ENCODE peak calls at places on chromosomes 7 and 10, in nine cellular contexts. T is effector memory CD4-positive, alpha-beta T cell; V is CD4-positive, CD25-positive, alpha-beta regulatory T cell; R is CD8-positive, alpha-beta T cell; I is right cardiac atrium; O is Peyer's patch; B is body of pancreas; E is thoracic aorta; S is esophagus squamous epithelium. G is an unnamed sample.

GRCh38 chr10:69458426-69459100 is 7.3 kb downstream of the TSPAN15 start:
- DNase-seq in T (no peak), V (no peak), R (no peak), I (no peak), O (peak; percentile 91), B (peak; percentile 52), E (no peak), S (no peak), G (no peak)

GRCh38 chr7:130154501-130155317 is 50.5 kb downstream of the TMEM209 start:
- DNase-seq in T (no peak), V (no peak), R (no peak), I (peak; percentile 64), O (no peak), B (peak; percentile 68), E (no peak), S (no peak), G (no peak)

GRCh38 chr10:1293147-1293546 is 237.0 kb downstream of the WDR37 start:
- DNase-seq in T (no peak), V (no peak), R (no peak), I (no peak), O (no peak), B (no peak), E (no peak), S (no peak), G (no peak)

GRCh38 chr7:129958643-129959479 is 6.1 kb upstream of the UBE2H start:
- DNase-seq in T (no peak), V (no peak), R (no peak), I (no peak), O (peak; percentile 89), B (peak; percentile 55), E (no peak), S (no peak), G (no peak)

GRCh38 chr7:18893156-18893555 is 224.3 kb downstream of the TWIST1 start:
- DNase-seq in T (no peak), V (no peak), R (no peak), I (no peak), O (no peak), B (no peak), E (no peak), S (no peak), G (no peak)

GRCh38 chr10:46541017-46541661 is 15.3 kb downstream of the GPRIN2 start:
- DNase-seq in T (no peak), V (no peak), R (no peak), I (peak; percentile 83), O (peak; percentile 57), B (peak; percentile 59), E (no peak), S (no peak), G (no peak)

GRCh38 chr10:14858338-14858925 is 20.2 kb upstream of the SUV39H2 start:
- DNase-seq in T (no peak), V (no peak), R (no peak), I (no peak), O (no peak), B (no peak), E (no peak), S (no peak), G (no peak)

GRCh38 chr10:79025113-79025832 is 43.5 kb upstream of the ZMIZ1 start:
- DNase-seq in T (no peak), V (no peak), R (peak; percentile 82), I (no peak), O (no peak), B (no peak), E (no peak), S (no peak), G (peak; percentile 56)

GRCh38 chr10:133411523-133412380 is 12.7 kb downstream of the SPRN start:
- DNase-seq in T (no peak), V (no peak), R (no peak), I (no peak), O (no peak), B (no peak), E (no peak), S (no peak), G (no peak)
- H3K9me3 ChIP-seq in T (peaks cover 5% of the 10 kb centered on the region), V (peaks cover 20% of the 10 kb centered on the region), R (peaks cover 15% of the 10 kb centered on the region), I (peaks cover 1% of the 10 kb centered on the region), O (peaks cover 3% of the 10 kb centered on the region), B (no peaks in the 10 kb centered on the region), E (peaks cover 26% of the 10 kb centered on the region), S (no peaks in the 10 kb centered on the region), G (no peaks in the 10 kb centered on the region)

GRCh38 chr7:1059200-1060091 is 15.1 kb downstream of the GPR146 start:
- DNase-seq in T (peak; percentile 16), V (peak; percentile 13), R (no peak), I (peak; percentile 83), O (peak; percentile 71), B (peak; percentile 62), E (no peak), S (no peak), G (no peak)

GRCh38 chr7:1060315-1061080 is 16.2 kb downstream of the GPR146 start:
- DNase-seq in T (no peak), V (no peak), R (no peak), I (no peak), O (no peak), B (peak; percentile 59), E (no peak), S (no peak), G (no peak)

GRCh38 chr7:1063361-1063760 is 19.0 kb downstream of the GPR146 start:
- DNase-seq in T (no peak), V (no peak), R (no peak), I (no peak), O (no peak), B (no peak), E (no peak), S (no peak), G (no peak)

GRCh38 chr7:1062296-1063294 is 18.2 kb downstream of the GPR146 start:
- DNase-seq in T (no peak), V (no peak), R (no peak), I (no peak), O (no peak), B (no peak), E (no peak), S (no peak), G (no peak)

GRCh38 chr7:1061180-1061579 is 16.8 kb downstream of the GPR146 start:
- DNase-seq in T (no peak), V (no peak), R (no peak), I (no peak), O (no peak), B (no peak), E (no peak), S (no peak), G (no peak)
- H3K27me3 ChIP-seq in T (no peaks in the 10 kb centered on the region), V (no peaks in the 10 kb centered on the region), R (no peaks in the 10 kb centered on the region), I (no peaks in the 10 kb centered on the region), O (no peaks in the 10 kb centered on the region), B (no peaks in the 10 kb centered on the region), E (no peaks in the 10 kb centered on the region), S (no peaks in the 10 kb centered on the region), G (no peaks in the 10 kb centered on the region)

GRCh38 chr7:30598121-30598876 is 3.6 kb downstream of the GARS1 start:
- DNase-seq in T (no peak), V (no peak), R (no peak), I (no peak), O (no peak), B (no peak), E (no peak), S (no peak), G (no peak)

GRCh38 chr7:30596043-30596641 is 1.5 kb downstream of the GARS1 start:
- DNase-seq in T (no peak), V (no peak), R (no peak), I (no peak), O (no peak), B (peak; percentile 21), E (no peak), S (no peak), G (no peak)

GRCh38 chr7:30595461-30596042 is 874 bp downstream of the GARS1 start:
- DNase-seq in T (no peak), V (no peak), R (no peak), I (no peak), O (no peak), B (no peak), E (no peak), S (no peak), G (no peak)

GRCh38 chr7:30594540-30595460 is at the start of gene GARS1:
- DNase-seq in T (peak; percentile 83), V (peak; percentile 85), R (peak; percentile 94), I (peak; percentile 96), O (peak; percentile 95), B (peak; percentile 89), E (peak; percentile 64), S (peak; percentile 63), G (peak; percentile 92)

DNA sequence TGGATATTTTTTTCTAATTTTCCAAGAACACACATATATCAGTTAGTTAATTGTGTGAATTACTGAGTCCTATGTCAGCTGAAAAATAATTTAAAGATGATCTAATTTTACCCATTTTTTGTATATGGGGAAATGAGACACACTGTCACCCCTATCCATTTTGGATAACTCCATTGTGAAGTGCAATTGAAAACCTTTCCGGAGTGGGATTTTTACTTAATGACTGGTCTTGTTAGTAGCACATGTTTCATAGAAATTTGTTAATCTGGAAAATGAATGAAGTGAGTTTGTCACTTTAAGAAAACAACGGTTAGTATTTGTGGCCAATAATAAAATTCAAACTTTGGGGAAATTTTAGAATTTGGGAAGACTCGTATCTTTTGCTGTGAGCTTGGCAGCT is 2.0 kb downstream of the GARS1 start:
- DNase-seq in T (no peak), V (no peak), R (no peak), I (no peak), O (no peak), B (no peak), E (no peak), S (no peak), G (no peak)
- H3K4me3 ChIP-seq in T (no peak overlapping the region), V (peak overlapping the region; percentile 92), R (no peak overlapping the region), I (peak overlapping the region; percentile 87), O (no peak overlapping the region), B (no peak overlapping the region), E (peak overlapping the region; percentile 97), S (peak overlapping the region; percentile 93), G (peak overlapping the region; percentile 72)

GRCh38 chr10:133060881-133061280 is 26.8 kb upstream of the ADGRA1 start:
- DNase-seq in T (no peak), V (no peak), R (no peak), I (no peak), O (no peak), B (no peak), E (no peak), S (no peak), G (no peak)

GRCh38 chr10:133060466-133060865 is 27.3 kb upstream of the ADGRA1 start:
- DNase-seq in T (no peak), V (no peak), R (no peak), I (no peak), O (no peak), B (no peak), E (no peak), S (no peak), G (no peak)

GRCh38 chr10:133059093-133059470 is 28.6 kb upstream of the ADGRA1 start:
- DNase-seq in T (no peak), V (no peak), R (no peak), I (no peak), O (no peak), B (no peak), E (no peak), S (no peak), G (no peak)

GRCh38 chr10:133059571-133059970 is 28.2 kb upstream of the ADGRA1 start:
- DNase-seq in T (no peak), V (no peak), R (no peak), I (no peak), O (no peak), B (no peak), E (no peak), S (no peak), G (no peak)

DNA sequence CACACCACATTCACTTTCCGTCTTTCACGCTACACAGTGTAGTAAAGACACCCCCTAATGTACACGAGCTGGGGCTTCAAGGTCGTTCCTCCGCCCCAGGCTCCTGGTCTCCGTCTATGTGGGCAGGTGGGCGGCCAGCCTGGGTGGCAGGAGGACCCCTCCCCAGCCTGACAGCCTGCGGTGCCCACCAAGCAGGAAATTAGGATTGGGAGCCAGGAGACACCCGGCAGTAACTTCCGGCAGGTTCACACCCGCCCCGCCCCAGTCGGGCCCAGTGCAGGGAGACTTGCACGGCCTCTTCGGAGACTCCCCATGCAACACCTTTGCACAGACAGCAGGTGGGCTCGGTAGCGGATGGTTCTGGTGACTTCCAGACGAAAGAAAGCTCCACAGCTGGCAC is 27.7 kb upstream of the ADGRA1 start:
- DNase-seq in T (no peak), V (no peak), R (no peak), I (no peak), O (no peak), B (no peak), E (no peak), S (no peak), G (no peak)
- H3K9me3 ChIP-seq in T (no peaks in the 10 kb centered on the region), V (no peaks in the 10 kb centered on the region), R (no peaks in the 10 kb centered on the region), I (no peaks in the 10 kb centered on the region), O (no peaks in the 10 kb centered on the region), B (no peaks in the 10 kb centered on the region), E (no peaks in the 10 kb centered on the region), S (no peaks in the 10 kb centered on the region), G (no peaks in the 10 kb centered on the region)

G was measured in CD8-positive, alpha-beta memory T cell.